ENCODE peak calls at places on chromosomes 12 and 14, in six cellular contexts. R, N, I, X, L and G are unnamed samples.

GRCh38 chr14:101879212-101880015 is 85.0 kb upstream of the DYNC1H1 start:
- DNase-seq in R (no peak), L (no peak), X (no peak), I (no peak), N (no peak), G (no peak)

GRCh38 chr12:42790761-42791151 is 201.2 kb upstream of the PRICKLE1 start:
- DNase-seq in X (no peak), L (no peak), R (peak), I (peak), N (no peak), G (no peak)

GRCh38 chr12:56806303-56806702 is 43.2 kb downstream of the HSD17B6 start:
- DNase-seq in R (no peak), N (no peak), L (no peak), X (no peak), I (no peak), G (no peak)

GRCh38 chr12:70249903-70250302 is 6.7 kb downstream of the CNOT2 start:
- DNase-seq in N (no peak), I (no peak), L (no peak), X (no peak), R (no peak), G (no peak)

GRCh38 chr14:93959239-93960107 is 16.9 kb downstream of the ASB2 start:
- DNase-seq in N (no peak), I (peak), L (no peak), R (peak), X (peak), G (peak)

GRCh38 chr14:70934502-70935134 is 27.4 kb downstream of the PCNX1 start:
- DNase-seq in I (no peak), L (no peak), R (peak), N (no peak), X (no peak), G (peak)

GRCh38 chr12:51970904-51971646 is 19.6 kb downstream of the ACVR1B start:
- DNase-seq in X (peak), N (no peak), I (peak), R (peak), L (no peak), G (peak)

GRCh38 chr12:32051511-32052299 is 54.9 kb upstream of the BICD1 start:
- DNase-seq in I (peak), L (no peak), X (no peak), R (peak), N (no peak), G (no peak)

GRCh38 chr12:1534708-1535107 is 59.7 kb downstream of the FBXL14 start:
- DNase-seq in I (peak), X (no peak), R (peak), N (no peak), L (no peak), G (peak)

GRCh38 chr14:105294142-105294597 is 6.6 kb downstream of the BRF1 start:
- DNase-seq in N (peak), I (no peak), R (no peak), L (no peak), X (peak), G (peak)

GRCh38 chr12:125377093-125377492 is 311.9 kb downstream of the AACS start:
- DNase-seq in L (no peak), N (no peak), R (no peak), X (no peak), I (no peak), G (no peak)

GRCh38 chr12:89439946-89440345 is 84.7 kb downstream of the GALNT4 start:
- DNase-seq in N (no peak), R (peak), L (no peak), I (no peak), X (no peak), G (no peak)

GRCh38 chr14:69013943-69014782 is 35.1 kb upstream of the ACTN1 start:
- DNase-seq in X (no peak), N (no peak), L (no peak), R (peak), I (peak), G (no peak)

GRCh38 chr14:64878775-64879634 is 702 bp downstream of the SPTB start:
- DNase-seq in X (no peak), R (peak), N (no peak), I (no peak), L (peak), G (peak)

GRCh38 chr14:53032161-53032803 is 81.4 kb upstream of the FERMT2 start:
- DNase-seq in N (peak), I (peak), R (peak), X (no peak), L (no peak), G (no peak)

GRCh38 chr12:102970780-102971179 is 13.3 kb downstream of the ASCL1 start:
- DNase-seq in L (no peak), N (no peak), I (no peak), X (no peak), R (no peak), G (no peak)

GRCh38 chr12:122126713-122127597 is 47.1 kb downstream of the IL31 start:
- DNase-seq in R (no peak), N (peak), X (no peak), I (no peak), L (no peak), G (no peak)

GRCh38 chr12:49529409-49529808 is 9.4 kb upstream of the KCNH3 start:
- DNase-seq in X (no peak), L (no peak), N (no peak), I (no peak), R (no peak), G (no peak)

GRCh38 chr14:64700894-64701293 is 3.3 kb upstream of the PLEKHG3 start:
- DNase-seq in R (no peak), X (no peak), I (no peak), N (no peak), L (no peak), G (no peak)

GRCh38 chr14:104439625-104440024 is 139.9 kb upstream of the C14orf180 start:
- DNase-seq in R (no peak), N (no peak), L (no peak), X (no peak), I (no peak), G (no peak)

GRCh38 chr12:11727133-11727664 is 77.7 kb downstream of the ETV6 start:
- DNase-seq in X (no peak), R (no peak), I (no peak), N (no peak), L (no peak), G (peak)

GRCh38 chr12:105057174-105057573 is 27.1 kb downstream of the ALDH1L2 start:
- DNase-seq in L (no peak), I (no peak), R (peak), N (no peak), X (no peak), G (peak)

GRCh38 chr12:110549716-110550115 is 33.4 kb downstream of the PPTC7 start:
- DNase-seq in R (no peak), N (no peak), L (no peak), I (no peak), X (no peak), G (no peak)

GRCh38 chr14:77849711-77850110 is 49.8 kb downstream of the ADCK1 start:
- DNase-seq in R (peak), L (no peak), X (no peak), I (peak), N (no peak), G (no peak)

GRCh38 chr12:1630827-1631591 is 2.0 kb downstream of the WNT5B start:
- DNase-seq in R (no peak), L (no peak), I (peak), X (no peak), N (no peak), G (no peak)